ENCODE peak calls at places on chromosomes 2 and 18, in ten cellular contexts. G is astrocyte; O is naive thymus-derived CD4-positive, alpha-beta T cell; D is HCT116; M is MM.1S; Z is right atrium auricular region; P is GM23248; K is H1; F is small intestine; X is RWPE2. N is an unnamed sample. For H3K4me1, the result is how much of the 10 kb centered on the place peaks cover.

GRCh38 chr2:187982668-187983067 is 309.0 kb upstream of the GULP1 start:
- DNase-seq in G (peak), O (no peak), D (no peak), M (peak), Z (no peak), P (peak), K (no peak), F (peak), X (no peak), N (no peak)

GRCh38 chr2:37323770-37324535 is 680 bp downstream of the PRKD3 start:
- DNase-seq in G (peak), O (peak), D (no peak), M (peak), Z (no peak), P (peak), K (no peak), F (peak), X (no peak), N (peak)

GRCh38 chr18:26723986-26724385 is 141.5 kb downstream of the AQP4 start:
- DNase-seq in G (no peak), O (no peak), D (no peak), M (no peak), Z (no peak), P (no peak), K (no peak), F (no peak), X (no peak), N (no peak)

GRCh38 chr2:8595821-8596600 is 85.8 kb upstream of the ID2 start:
- DNase-seq in G (no peak), O (no peak), D (no peak), M (no peak), Z (no peak), P (no peak), K (no peak), F (no peak), X (no peak), N (no peak)

GRCh38 chr2:67217398-67217797 is 179.7 kb upstream of the ETAA1 start:
- DNase-seq in G (no peak), O (no peak), D (no peak), M (no peak), Z (no peak), P (no peak), K (no peak), F (no peak), X (no peak), N (no peak)

GRCh38 chr2:60678551-60678950 is 77.5 kb upstream of the PAPOLG start:
- DNase-seq in G (no peak), O (no peak), D (no peak), M (no peak), Z (no peak), P (no peak), K (no peak), F (no peak), X (no peak), N (no peak)

GRCh38 chr18:57210711-57211411 is 64.0 kb downstream of the BOD1L2 start:
- DNase-seq in G (no peak), O (no peak), D (no peak), M (peak), Z (no peak), P (no peak), K (no peak), F (peak), X (no peak), N (no peak)

GRCh38 chr2:112003585-112003984 is 51.5 kb upstream of the TMEM87B start:
- DNase-seq in G (no peak), O (no peak), D (no peak), M (no peak), Z (no peak), P (no peak), K (no peak), F (no peak), X (no peak), N (no peak)

GRCh38 chr2:20692081-20692480 is 25.1 kb downstream of the GDF7 start:
- DNase-seq in G (no peak), O (no peak), D (no peak), M (no peak), Z (no peak), P (no peak), K (no peak), F (no peak), X (no peak), N (no peak)

GRCh38 chr2:205883026-205883425 is 200.7 kb downstream of the NRP2 start:
- DNase-seq in G (no peak), O (no peak), D (no peak), M (no peak), Z (no peak), P (no peak), K (no peak), F (no peak), X (no peak), N (no peak)

GRCh38 chr2:174683392-174683759 is 80.9 kb downstream of the CHRNA1 start:
- DNase-seq in G (peak), O (peak), D (no peak), M (no peak), Z (no peak), P (peak), K (no peak), F (peak), X (no peak), N (no peak)

GRCh38 chr18:39788395-39788794 is 2166.6 kb upstream of the PIK3C3 start:
- DNase-seq in G (no peak), O (no peak), D (no peak), M (no peak), Z (no peak), P (peak), K (no peak), F (peak), X (no peak), N (no peak)

GRCh38 chr2:152875832-152876669 is 157.6 kb downstream of the ARL6IP6 start:
- DNase-seq in G (peak), O (no peak), D (no peak), M (no peak), Z (no peak), P (peak), K (no peak), F (no peak), X (no peak), N (no peak)

GRCh38 chr2:237895544-237896506 is 36.4 kb downstream of the RAMP1 start:
- DNase-seq in G (peak), O (no peak), D (no peak), M (no peak), Z (peak), P (no peak), K (no peak), F (no peak), X (peak), N (peak)

GRCh38 chr2:236964291-236964690 is 121.4 kb upstream of the COPS8 start:
- DNase-seq in G (no peak), O (no peak), D (no peak), M (no peak), Z (no peak), P (peak), K (no peak), F (no peak), X (no peak), N (no peak)

DNA sequence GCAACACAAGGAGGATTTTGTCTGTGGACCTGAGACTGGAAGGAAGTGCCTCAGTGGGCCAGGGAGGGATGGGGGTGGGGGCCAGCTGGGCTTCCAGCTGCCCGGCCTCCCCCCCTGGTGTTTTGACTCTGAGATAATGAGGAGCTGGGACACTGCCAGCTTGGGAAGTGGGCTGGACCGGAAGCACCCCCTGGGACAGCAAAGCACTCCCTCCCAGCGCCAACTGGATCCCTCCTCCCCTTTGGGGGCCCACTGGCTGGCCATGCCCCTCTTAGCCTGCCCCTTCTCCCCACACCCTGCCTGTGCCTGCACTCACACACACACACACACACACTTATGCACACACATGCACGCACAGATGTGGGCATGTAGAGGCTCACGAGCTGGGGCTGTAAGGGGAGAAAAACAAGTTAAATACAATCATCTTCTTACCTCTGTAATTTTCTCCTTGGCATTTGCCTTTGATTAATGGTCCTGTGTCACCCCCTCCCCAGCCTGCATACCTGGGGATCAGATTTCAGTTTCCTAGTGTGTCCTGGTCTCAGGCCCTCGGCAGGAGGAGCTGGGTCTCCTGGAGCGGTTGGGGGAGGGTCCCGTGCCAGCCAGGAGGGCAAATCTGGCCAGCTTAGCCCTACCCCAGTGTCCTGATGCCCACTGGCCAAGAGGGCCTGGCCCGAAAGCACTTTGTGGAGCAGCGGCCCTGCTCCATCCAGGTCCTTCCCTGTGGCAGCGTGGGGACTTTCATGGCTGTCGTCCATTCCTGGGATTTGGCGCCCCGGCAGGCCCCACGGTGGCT is 3.6 kb downstream of the ITM2C start:
- DNase-seq in G (no peak), O (no peak), D (no peak), M (no peak), Z (no peak), P (no peak), K (no peak), F (no peak), X (no peak), N (no peak)
- H3K4me1 ChIP-seq in G (under half), O (under half), D (under half), M (under half), Z (under half), P (under half), K (under half), F (under half), X (under half), N (under half)

DNA sequence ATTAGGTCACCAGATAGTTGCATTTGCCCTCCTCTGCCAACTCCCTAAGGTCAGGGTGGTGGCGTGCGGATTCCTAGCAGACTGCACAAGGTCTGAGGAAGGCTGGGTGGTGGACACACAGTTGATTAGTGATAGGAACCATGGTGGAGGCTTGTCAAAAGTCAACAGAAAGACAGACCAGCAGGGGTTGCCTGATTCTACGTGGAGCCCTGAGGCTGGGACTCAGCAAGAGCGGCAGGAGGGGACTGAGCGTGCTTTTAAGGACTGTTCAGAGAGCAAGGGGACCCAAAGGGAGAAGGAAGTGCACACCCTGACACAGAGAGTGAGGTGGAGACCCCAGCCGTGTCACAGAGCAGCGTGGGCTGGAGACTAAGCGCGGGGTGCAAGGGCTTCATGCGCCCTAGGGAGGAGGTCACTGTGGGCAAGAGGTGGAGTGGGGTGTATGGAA is 513.2 kb downstream of the RNF144A start:
- DNase-seq in G (no peak), O (peak), D (no peak), M (no peak), Z (no peak), P (no peak), K (no peak), F (peak), X (no peak), N (no peak)
- H3K4me3 ChIP-seq in G (peak), O (peak), D (no peak), M (no peak), Z (peak), P (no peak), K (peak), F (peak), X (no peak), N (no peak)

GRCh38 chr2:134899204-134899603 is 19.4 kb upstream of the CCNT2 start:
- DNase-seq in G (no peak), O (no peak), D (no peak), M (no peak), Z (no peak), P (no peak), K (no peak), F (no peak), X (no peak), N (no peak)

GRCh38 chr2:134897932-134898331 is 20.7 kb upstream of the CCNT2 start:
- DNase-seq in G (no peak), O (peak), D (peak), M (peak), Z (no peak), P (peak), K (no peak), F (no peak), X (no peak), N (no peak)

GRCh38 chr2:134905168-134905567 is 13.5 kb upstream of the CCNT2 start:
- DNase-seq in G (no peak), O (no peak), D (no peak), M (no peak), Z (no peak), P (no peak), K (no peak), F (no peak), X (no peak), N (no peak)

DNA sequence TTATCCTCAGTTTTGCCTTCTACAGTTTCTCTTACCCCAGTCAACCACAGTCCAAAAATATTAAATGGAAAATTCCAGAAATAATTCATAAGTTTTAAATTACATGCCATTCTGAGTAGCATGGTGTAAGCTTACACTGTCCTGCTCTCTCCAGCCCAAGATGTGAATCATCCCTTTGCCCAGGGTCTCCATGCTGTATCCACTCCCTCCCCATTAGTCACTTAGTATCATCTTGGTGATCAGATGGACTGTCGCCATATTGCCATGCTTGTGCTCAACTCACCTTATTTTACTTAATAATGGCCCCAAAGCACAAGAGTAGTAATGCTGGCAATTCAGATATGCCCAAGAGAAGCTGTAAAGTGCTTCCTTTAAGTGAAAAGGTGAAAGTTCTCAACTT is 18.5 kb upstream of the CCNT2 start:
- DNase-seq in G (peak), O (no peak), D (no peak), M (no peak), Z (no peak), P (peak), K (no peak), F (no peak), X (no peak), N (no peak)
- H3K27ac ChIP-seq in G (no peak), O (no peak), D (no peak), M (no peak), Z (no peak), P (no peak), K (no peak), F (no peak), X (no peak), N (no peak)

GRCh38 chr2:207903236-207903635 is 122.1 kb downstream of the PLEKHM3 start:
- DNase-seq in G (no peak), O (no peak), D (no peak), M (no peak), Z (no peak), P (no peak), K (no peak), F (no peak), X (no peak), N (no peak)
- H3K4me1 ChIP-seq in G (under half), O (under half), D (under half), M (under half), Z (under half), P (under half), K (under half), F (under half), X (under half), N (under half)

DNA sequence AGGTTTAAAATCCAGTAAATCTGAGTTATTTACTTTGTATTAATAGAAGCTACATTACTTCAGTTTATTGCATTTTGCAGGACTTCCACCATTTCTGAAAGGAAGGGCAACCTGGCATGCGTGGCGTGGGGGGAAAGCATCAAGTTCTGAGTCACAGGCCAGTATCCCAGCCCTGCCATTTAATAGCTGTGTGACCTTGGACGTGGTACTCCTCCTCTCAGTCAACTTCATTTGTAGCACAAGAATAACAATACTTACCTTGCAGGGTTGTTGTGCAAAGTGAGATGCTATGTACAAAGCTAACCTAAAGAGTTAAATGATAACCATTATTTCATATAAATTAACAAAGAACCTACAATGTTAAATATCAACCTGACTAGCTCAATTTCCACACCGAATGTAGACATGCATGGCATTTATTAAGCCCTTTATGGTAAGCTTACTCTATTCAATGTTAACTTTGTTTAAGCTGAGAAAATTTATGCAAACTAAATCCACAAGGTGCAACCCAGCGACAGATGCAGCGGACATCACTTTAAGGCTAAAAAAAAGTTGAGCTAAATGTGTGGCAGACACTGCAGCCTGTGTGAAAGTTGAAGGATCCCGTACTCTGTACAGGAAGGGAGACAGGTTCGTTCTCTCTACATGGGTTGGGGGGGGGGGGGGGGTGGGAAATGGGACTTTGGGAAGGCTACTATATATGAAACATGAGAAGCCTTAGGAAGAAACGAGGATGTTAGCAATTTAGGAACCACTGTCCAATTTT is 17.2 kb upstream of the STPG4 start:
- DNase-seq in G (no peak), O (no peak), D (no peak), M (no peak), Z (no peak), P (peak), K (no peak), F (peak), X (no peak), N (no peak)
- H3K4me3 ChIP-seq in G (peak), O (no peak), D (no peak), M (peak), Z (peak), P (peak), K (peak), F (peak), X (no peak), N (peak)

GRCh38 chr18:23784811-23785245 is 95.6 kb downstream of the LAMA3 start:
- DNase-seq in G (peak), O (no peak), D (no peak), M (no peak), Z (no peak), P (peak), K (peak), F (peak), X (no peak), N (no peak)

GRCh38 chr18:23778828-23779227 is 89.6 kb downstream of the LAMA3 start:
- DNase-seq in G (no peak), O (no peak), D (no peak), M (no peak), Z (no peak), P (no peak), K (no peak), F (no peak), X (no peak), N (no peak)

GRCh38 chr18:23776306-23776705 is 87.1 kb downstream of the LAMA3 start:
- DNase-seq in G (no peak), O (no peak), D (no peak), M (no peak), Z (no peak), P (no peak), K (no peak), F (no peak), X (no peak), N (no peak)

DNA sequence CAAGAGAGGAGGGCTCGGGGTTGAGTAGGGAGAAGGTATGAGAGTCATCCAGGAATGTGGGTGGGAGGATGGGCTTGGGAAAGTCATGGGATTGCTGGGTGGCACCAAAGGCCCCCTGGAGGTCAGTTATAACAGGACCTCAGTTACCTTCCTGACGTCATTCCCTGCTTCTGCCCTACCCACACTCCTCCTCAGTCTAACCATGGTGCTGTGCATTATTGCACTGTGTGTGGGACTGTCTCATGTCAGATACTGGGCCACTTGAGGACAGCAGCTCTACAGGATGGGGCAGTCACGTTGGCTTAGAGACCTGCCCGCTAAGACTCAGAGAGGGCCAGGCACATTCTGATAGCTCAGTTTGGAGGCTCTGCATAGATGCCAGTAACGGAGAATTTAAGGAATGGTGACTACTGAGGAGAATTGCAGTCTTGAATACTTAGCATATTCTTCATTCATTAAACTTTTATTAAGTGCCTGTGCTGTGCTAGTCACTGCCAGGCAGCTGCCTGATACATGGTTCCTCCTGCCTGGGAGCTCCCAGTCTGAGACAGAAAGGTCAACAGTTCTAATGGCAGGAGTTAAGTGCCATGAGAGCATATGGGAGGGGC is 90.5 kb downstream of the LAMA3 start:
- DNase-seq in G (peak), O (no peak), D (peak), M (no peak), Z (no peak), P (peak), K (no peak), F (no peak), X (no peak), N (no peak)
- H3K27ac ChIP-seq in G (no peak), O (no peak), D (no peak), M (no peak), Z (no peak), P (no peak), K (no peak), F (no peak), X (no peak), N (no peak)

GRCh38 chr2:160275646-160276045 is 75.6 kb upstream of the ITGB6 start:
- DNase-seq in G (no peak), O (no peak), D (no peak), M (no peak), Z (no peak), P (no peak), K (no peak), F (peak), X (no peak), N (no peak)
- H3K4me1 ChIP-seq in G (under half), O (under half), D (under half), M (under half), Z (under half), P (under half), K (under half), F (under half), X (under half), N (under half)

DNA sequence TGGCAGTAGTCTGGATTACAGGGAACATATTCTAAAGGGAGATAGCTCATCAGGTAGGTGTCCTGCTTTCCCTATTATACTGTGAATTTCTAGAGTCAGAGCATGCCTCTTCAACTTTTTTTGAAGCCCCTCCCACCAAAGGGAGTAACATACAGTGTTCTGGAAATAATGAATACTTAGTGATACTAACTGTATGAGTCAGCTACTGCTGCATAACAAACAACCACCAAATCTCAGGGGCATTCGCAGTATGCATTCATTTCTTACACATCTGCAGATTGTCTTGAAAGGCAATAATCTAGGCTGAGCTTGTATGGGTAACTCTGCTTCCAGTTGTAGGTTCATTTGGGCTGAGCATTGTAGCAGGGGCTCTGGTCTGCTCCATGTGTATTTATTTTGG is 409.7 kb upstream of the SPRED2 start:
- DNase-seq in G (no peak), O (no peak), D (no peak), M (no peak), Z (no peak), P (no peak), K (no peak), F (no peak), X (no peak), N (no peak)
- H3K4me3 ChIP-seq in G (no peak), O (no peak), D (no peak), M (no peak), Z (no peak), P (no peak), K (no peak), F (no peak), X (no peak), N (no peak)